ENCODE peak calls at places on chromosome 15, in ten cellular contexts. M is HT1080; K is astrocyte; O is A549; I is activated naive CD8-positive, alpha-beta T cell treated with anti-CD3 and anti-CD28 coated beads, Interleukin-2, amount 50 U/mL, for 16 hours; L is NCI-H510A; B is DMS53; Q is left cardiac atrium; V is OCI-LY7; S is GM06990. Y is an unnamed sample.

GRCh38 chr15:29774900-29775299 is 47.4 kb downstream of the TJP1 start:
- DNase-seq in M (peak; percentile 77), K (peak; percentile 81), O (peak; percentile 48), I (no peak), L (no peak), B (no peak), Q (no peak), V (no peak), S (no peak), Y (no peak)

GRCh38 chr15:57356636-57357035 is 19.7 kb upstream of the CGNL1 start:
- DNase-seq in M (peak; percentile 90), K (peak; percentile 70), O (no peak), I (no peak), L (no peak), B (no peak), Q (no peak), V (no peak), S (no peak), Y (no peak)

GRCh38 chr15:77500986-77501385 is 80.3 kb downstream of the HMG20A start:
- DNase-seq in M (peak; percentile 45), K (peak; percentile 32), O (no peak), I (no peak), L (no peak), B (no peak), Q (no peak), V (no peak), S (no peak), Y (no peak)

GRCh38 chr15:73078722-73079121 is 26.5 kb downstream of the NEO1 start:
- DNase-seq in M (peak; percentile 69), K (peak; percentile 94), O (no peak), I (no peak), L (no peak), B (no peak), Q (no peak), V (no peak), S (no peak), Y (no peak)

GRCh38 chr15:72179950-72180581 is 17.5 kb downstream of the GRAMD2A start:
- DNase-seq in M (no peak), K (no peak), O (no peak), I (no peak), L (no peak), B (peak; percentile 8), Q (peak; percentile 47), V (no peak), S (no peak), Y (no peak)

GRCh38 chr15:72724028-72724427 is 38.0 kb downstream of the BBS4 start:
- DNase-seq in M (peak; percentile 3), K (peak; percentile 25), O (no peak), I (no peak), L (no peak), B (no peak), Q (no peak), V (no peak), S (no peak), Y (no peak)

GRCh38 chr15:36886135-36887011 is 214.0 kb downstream of the MEIS2 start:
- DNase-seq in M (no peak), K (no peak), O (no peak), I (no peak), L (no peak), B (no peak), Q (no peak), V (no peak), S (no peak), Y (no peak)

GRCh38 chr15:26891448-26891881 is 24.6 kb downstream of the GABRA5 start:
- DNase-seq in M (peak; percentile 64), K (peak; percentile 61), O (peak; percentile 48), I (no peak), L (peak; percentile 45), B (peak; percentile 85), Q (peak; percentile 67), V (peak; percentile 32), S (no peak), Y (no peak)

GRCh38 chr15:97235285-97235985 is 725.1 kb upstream of the ARRDC4 start:
- DNase-seq in M (peak; percentile 17), K (peak; percentile 9), O (peak; percentile 45), I (no peak), L (no peak), B (peak; percentile 39), Q (peak; percentile 41), V (peak; percentile 5), S (no peak), Y (no peak)

GRCh38 chr15:43414196-43414595 is 43.3 kb downstream of the TUBGCP4 start:
- DNase-seq in M (no peak), K (no peak), O (no peak), I (no peak), L (no peak), B (no peak), Q (no peak), V (no peak), S (no peak), Y (no peak)

GRCh38 chr15:91214675-91215590 is 114.9 kb downstream of the SV2B start:
- DNase-seq in M (no peak), K (no peak), O (no peak), I (no peak), L (no peak), B (no peak), Q (no peak), V (no peak), S (no peak), Y (no peak)

GRCh38 chr15:63775303-63775702 is 58.4 kb downstream of the HERC1 start:
- DNase-seq in M (no peak), K (no peak), O (no peak), I (no peak), L (no peak), B (no peak), Q (no peak), V (no peak), S (no peak), Y (no peak)

GRCh38 chr15:51735211-51735610 is 2.2 kb downstream of the LYSMD2 start:
- DNase-seq in M (no peak), K (no peak), O (no peak), I (no peak), L (no peak), B (no peak), Q (no peak), V (peak; percentile 37), S (no peak), Y (no peak)

GRCh38 chr15:100784493-100785180 is 95.0 kb upstream of the ALDH1A3 start:
- DNase-seq in M (no peak), K (no peak), O (no peak), I (no peak), L (no peak), B (no peak), Q (no peak), V (no peak), S (no peak), Y (no peak)

GRCh38 chr15:25710184-25710583 is 152.9 kb downstream of the ATP10A start:
- DNase-seq in M (peak; percentile 23), K (no peak), O (peak; percentile 28), I (no peak), L (no peak), B (peak; percentile 25), Q (peak; percentile 54), V (peak; percentile 63), S (no peak), Y (no peak)

GRCh38 chr15:65460948-65461347 is 38.2 kb upstream of the IGDCC4 start:
- DNase-seq in M (peak; percentile 67), K (peak; percentile 32), O (no peak), I (peak; percentile 4), L (no peak), B (no peak), Q (no peak), V (no peak), S (no peak), Y (no peak)

GRCh38 chr15:66619152-66619903 is 53.5 kb upstream of the LCTL start:
- DNase-seq in M (peak; percentile 71), K (peak; percentile 31), O (peak; percentile 92), I (no peak), L (peak; percentile 7), B (peak; percentile 81), Q (peak; percentile 83), V (peak; percentile 74), S (peak; percentile 26), Y (peak; percentile 75)

GRCh38 chr15:75091814-75092213 is 68.4 kb downstream of the PPCDC start:
- DNase-seq in M (peak; percentile 21), K (peak; percentile 57), O (no peak), I (no peak), L (no peak), B (peak; percentile 21), Q (no peak), V (no peak), S (no peak), Y (no peak)

GRCh38 chr15:60721232-60721576 is 242.3 kb upstream of the ICE2 start:
- DNase-seq in M (no peak), K (no peak), O (no peak), I (no peak), L (no peak), B (no peak), Q (no peak), V (no peak), S (no peak), Y (no peak)

GRCh38 chr15:70029297-70029701 is 68.4 kb downstream of the TLE3 start:
- DNase-seq in M (no peak), K (no peak), O (no peak), I (no peak), L (no peak), B (no peak), Q (no peak), V (no peak), S (no peak), Y (peak; percentile 33)

GRCh38 chr15:68593826-68594532 is 15.2 kb downstream of the CORO2B start:
- DNase-seq in M (no peak), K (no peak), O (no peak), I (no peak), L (no peak), B (no peak), Q (no peak), V (peak; percentile 34), S (no peak), Y (no peak)

GRCh38 chr15:32936283-32936918 is 218.6 kb downstream of the GREM1 start:
- DNase-seq in M (peak; percentile 17), K (peak; percentile 17), O (peak; percentile 20), I (no peak), L (no peak), B (peak; percentile 30), Q (no peak), V (peak; percentile 34), S (peak; percentile 3), Y (no peak)

GRCh38 chr15:51889486-51889885 is 60.0 kb downstream of the TMOD3 start:
- DNase-seq in M (no peak), K (no peak), O (no peak), I (no peak), L (no peak), B (no peak), Q (no peak), V (no peak), S (no peak), Y (no peak)

GRCh38 chr15:82970078-82970686 is 15.8 kb upstream of the RAMAC start:
- DNase-seq in M (no peak), K (no peak), O (no peak), I (no peak), L (no peak), B (no peak), Q (no peak), V (no peak), S (no peak), Y (no peak)

GRCh38 chr15:35496585-35496984 is 49.4 kb downstream of the DPH6 start:
- DNase-seq in M (no peak), K (no peak), O (no peak), I (no peak), L (no peak), B (peak; percentile 12), Q (no peak), V (no peak), S (peak; percentile 53), Y (no peak)

GRCh38 chr15:81941479-81941878 is 104.3 kb downstream of the MEX3B start:
- DNase-seq in M (no peak), K (no peak), O (no peak), I (no peak), L (no peak), B (no peak), Q (no peak), V (no peak), S (no peak), Y (no peak)

GRCh38 chr15:49904296-49904695 is 214.7 kb downstream of the ATP8B4 start:
- DNase-seq in M (no peak), K (no peak), O (no peak), I (no peak), L (no peak), B (no peak), Q (no peak), V (no peak), S (no peak), Y (no peak)

GRCh38 chr15:57631386-57632110 is 39.8 kb downstream of the MYZAP start:
- DNase-seq in M (no peak), K (no peak), O (no peak), I (no peak), L (no peak), B (no peak), Q (no peak), V (no peak), S (no peak), Y (no peak)